ENCODE peak calls at places on chromosomes 2 and 18, in four cellular contexts. T is Jurkat, Clone E6-1; C is tibial nerve; X is mucosa of descending colon. J is an unnamed sample.

GRCh38 chr2:104378853-104379374 is 475.0 kb upstream of the POU3F3 start:
- DNase-seq in T (peak; percentile 86), C (no peak), X (no peak), J (no peak)

GRCh38 chr18:21599585-21600525 is 649 bp downstream of the ESCO1 start:
- DNase-seq in T (no peak), C (no peak), X (peak; percentile 88), J (no peak)

GRCh38 chr2:25131567-25132295 is 36.6 kb downstream of the POMC start:
- DNase-seq in T (no peak), C (peak; percentile 21), X (peak; percentile 61), J (no peak)

GRCh38 chr18:24989760-24990547 is 362.0 kb downstream of the ZNF521 start:
- DNase-seq in T (no peak), C (no peak), X (no peak), J (no peak)

GRCh38 chr2:190668892-190669291 is 20.0 kb downstream of the NAB1 start:
- DNase-seq in T (no peak), C (no peak), X (no peak), J (no peak)

GRCh38 chr18:32550958-32551357 is 80.3 kb upstream of the GAREM1 start:
- DNase-seq in T (no peak), C (no peak), X (no peak), J (no peak)

GRCh38 chr2:154375625-154376020 is 322.9 kb upstream of the KCNJ3 start:
- DNase-seq in T (peak; percentile 33), C (no peak), X (no peak), J (no peak)

GRCh38 chr2:57878573-57878910 is 168.1 kb upstream of the VRK2 start:
- DNase-seq in T (no peak), C (no peak), X (no peak), J (no peak)

GRCh38 chr2:171923206-171923605 is 945 bp downstream of the HAT1 start:
- DNase-seq in T (no peak), C (no peak), X (no peak), J (no peak)

GRCh38 chr2:43569921-43570320 is 25.9 kb downstream of the THADA start:
- DNase-seq in T (no peak), C (no peak), X (no peak), J (no peak)

GRCh38 chr2:121532894-121533293 is 2.2 kb downstream of the RNU4ATAC start:
- DNase-seq in T (no peak), C (no peak), X (no peak), J (no peak)

GRCh38 chr18:79964330-79965118 is at the start of gene HSBP1L1:
- DNase-seq in T (no peak), C (no peak), X (peak; percentile 87), J (peak; percentile 59)

GRCh38 chr18:79963658-79964329 is 649 bp upstream of the HSBP1L1 start:
- DNase-seq in T (no peak), C (no peak), X (peak; percentile 62), J (no peak)

GRCh38 chr18:79961527-79962291 is 2.7 kb upstream of the HSBP1L1 start:
- DNase-seq in T (no peak), C (no peak), X (peak; percentile 71), J (no peak)

GRCh38 chr18:79962311-79962710 is 2.1 kb upstream of the HSBP1L1 start:
- DNase-seq in T (no peak), C (no peak), X (peak; percentile 54), J (no peak)

GRCh38 chr18:79962835-79963657 is 1.4 kb upstream of the HSBP1L1 start:
- DNase-seq in T (no peak), C (no peak), X (peak; percentile 63), J (peak; percentile 69)
- H3K4me3 ChIP-seq in T (no peak overlapping the region), C (no peak overlapping the region), X (no peak overlapping the region), J (peak overlapping the region; percentile 28)

GRCh38 chr2:9656270-9656766 is 25.5 kb upstream of the YWHAQ start:
- DNase-seq in T (no peak), C (no peak), X (no peak), J (peak; percentile 53)
- H3K4me3 ChIP-seq in T (no peak overlapping the region), C (no peak overlapping the region), X (no peak overlapping the region), J (no peak overlapping the region)

GRCh38 chr18:13811993-13812392 is 12.0 kb upstream of the MC5R start:
- DNase-seq in T (no peak), C (no peak), X (no peak), J (no peak)

GRCh38 chr18:13809025-13809384 is 14.9 kb upstream of the MC5R start:
- DNase-seq in T (no peak), C (no peak), X (no peak), J (no peak)

GRCh38 chr18:13809521-13810252 is 14.3 kb upstream of the MC5R start:
- DNase-seq in T (no peak), C (no peak), X (no peak), J (no peak)

GRCh38 chr18:13810950-13811485 is 12.9 kb upstream of the MC5R start:
- DNase-seq in T (no peak), C (no peak), X (no peak), J (no peak)

DNA sequence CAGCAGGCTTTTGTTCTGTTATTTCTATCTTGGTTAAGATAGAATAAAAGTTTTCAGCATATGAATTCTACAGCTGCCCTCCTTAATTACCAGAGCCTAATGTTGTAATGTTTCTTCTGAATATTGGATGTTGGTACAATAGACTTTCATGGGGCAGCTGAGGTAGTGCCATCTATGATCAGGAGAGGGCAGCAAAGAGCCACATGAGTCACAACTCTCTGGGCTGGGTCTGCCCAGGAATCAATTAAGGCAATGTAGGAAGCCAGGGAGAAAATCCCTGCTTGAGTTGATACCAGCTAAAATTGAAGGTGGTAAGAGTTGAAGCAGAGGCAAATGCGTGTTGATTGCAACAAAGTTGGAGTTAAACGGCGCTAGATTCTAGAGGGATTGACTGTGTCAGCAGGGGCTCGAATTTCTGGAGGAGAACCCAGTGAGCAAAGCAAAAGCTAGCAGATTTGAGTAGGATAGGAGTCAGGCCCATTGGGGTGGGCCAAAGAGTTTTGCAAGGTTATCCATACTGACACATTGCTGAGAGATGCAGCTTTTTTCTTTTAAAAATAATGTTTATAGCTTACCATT is 10.6 kb upstream of the MC5R start:
- DNase-seq in T (peak; percentile 42), C (peak; percentile 52), X (no peak), J (peak; percentile 55)
- H3K4me3 ChIP-seq in T (no peak overlapping the region), C (no peak overlapping the region), X (no peak overlapping the region), J (no peak overlapping the region)

DNA sequence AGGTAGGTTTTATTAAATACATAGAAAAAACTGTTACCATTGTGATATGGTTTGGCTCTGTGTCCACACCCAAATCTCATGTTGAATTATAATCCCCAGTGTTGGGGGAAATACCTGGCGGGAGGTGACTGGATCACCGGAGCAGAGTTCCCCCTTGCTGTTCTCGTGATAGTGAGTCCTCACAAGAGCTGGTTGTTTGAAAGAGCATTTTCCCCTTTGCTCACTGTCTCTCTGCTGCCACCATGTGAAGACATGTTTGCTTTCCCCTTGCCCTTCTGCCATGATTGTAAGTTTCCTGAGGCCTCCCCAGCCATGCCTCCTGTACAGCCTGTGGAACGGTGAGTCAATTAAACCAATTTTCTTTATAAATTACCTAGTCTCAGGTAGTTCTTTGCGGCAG is 352.7 kb upstream of the SLC39A10 start:
- DNase-seq in T (peak; percentile 32), C (no peak), X (no peak), J (no peak)
- H3K4me3 ChIP-seq in T (no peak overlapping the region), C (no peak overlapping the region), X (no peak overlapping the region), J (no peak overlapping the region)

GRCh38 chr2:74201596-74201995 is 3.2 kb downstream of the MTHFD2 start:
- DNase-seq in T (no peak), C (no peak), X (no peak), J (no peak)
- H3K4me3 ChIP-seq in T (no peak overlapping the region), C (no peak overlapping the region), X (no peak overlapping the region), J (no peak overlapping the region)

GRCh38 chr2:56183643-56184499 is at the start of gene CCDC85A:
- DNase-seq in T (peak; percentile 44), C (peak; percentile 72), X (peak; percentile 77), J (no peak)
- H3K4me3 ChIP-seq in T (peak within 1 kb of the TSS; percentile 32), C (peak within 1 kb of the TSS; percentile 56), X (no peak within 1 kb of the TSS), J (no peak within 1 kb of the TSS)

GRCh38 chr18:33900638-33901037 is 322.6 kb downstream of the ASXL3 start:
- DNase-seq in T (no peak), C (no peak), X (no peak), J (no peak)
- H3K4me3 ChIP-seq in T (no peak overlapping the region), C (no peak overlapping the region), X (no peak overlapping the region), J (no peak overlapping the region)